ENCODE peak calls at places on chromosome 16, in nine cellular contexts. D is activated T-cell treated with anti-CD3 and anti-CD28 coated beads, Interleukin-2, amount 50 U/mL, for 72 hours; I is progenitor cell of endocrine pancreas; G is activated CD8-positive, alpha-beta memory T cell treated with anti-CD3 and anti-CD28 coated beads for 4 hours; M is RCC 7860; H is NCI-H510A treated with DMSO at 0.1 percent for 48 hours; O is amygdala; W is RPMI7951; T is HT-29. K is an unnamed sample.

GRCh38 chr16:49527621-49528020 is 154.0 kb downstream of the C16orf78 start:
- DNase-seq in D (no peak), I (no peak), G (no peak), M (no peak), H (no peak), O (no peak), W (no peak), T (no peak), K (no peak)

GRCh38 chr16:48818257-48818656 is 208.3 kb upstream of the N4BP1 start:
- DNase-seq in D (no peak), I (no peak), G (no peak), M (no peak), H (no peak), O (no peak), W (no peak), T (no peak), K (no peak)

GRCh38 chr16:57598437-57598836 is 30.0 kb upstream of the ADGRG1 start:
- DNase-seq in D (no peak), I (no peak), G (no peak), M (no peak), H (no peak), O (no peak), W (no peak), T (no peak), K (no peak)

GRCh38 chr16:3023415-3023668 is 400 bp downstream of the HCFC1R1 start:
- DNase-seq in D (no peak), I (no peak), G (no peak), M (peak), H (no peak), O (no peak), W (peak), T (peak), K (peak)

GRCh38 chr16:24309222-24309905 is 53.2 kb downstream of the CACNG3 start:
- DNase-seq in D (peak), I (no peak), G (no peak), M (peak), H (no peak), O (no peak), W (peak), T (peak), K (no peak)

GRCh38 chr16:87527055-87527724 is 34.4 kb upstream of the ZCCHC14 start:
- DNase-seq in D (no peak), I (no peak), G (no peak), M (no peak), H (no peak), O (no peak), W (no peak), T (no peak), K (no peak)

GRCh38 chr16:57955572-57955971 is 15.4 kb downstream of the CNGB1 start:
- DNase-seq in D (no peak), I (no peak), G (no peak), M (peak), H (peak), O (no peak), W (peak), T (peak), K (no peak)

GRCh38 chr16:53257001-53257400 is 177.3 kb upstream of the RBL2 start:
- DNase-seq in D (no peak), I (no peak), G (no peak), M (peak), H (no peak), O (no peak), W (peak), T (no peak), K (no peak)

GRCh38 chr16:69182730-69183416 is 4.1 kb upstream of the SNTB2 start:
- DNase-seq in D (no peak), I (no peak), G (no peak), M (no peak), H (peak), O (no peak), W (no peak), T (no peak), K (no peak)

GRCh38 chr16:83851473-83851872 is 43.7 kb downstream of the HSBP1 start:
- DNase-seq in D (no peak), I (no peak), G (no peak), M (no peak), H (no peak), O (no peak), W (no peak), T (no peak), K (no peak)

GRCh38 chr16:67943256-67943618 is 683 bp downstream of the LCAT start:
- DNase-seq in D (no peak), I (no peak), G (no peak), M (no peak), H (no peak), O (no peak), W (no peak), T (no peak), K (no peak)

GRCh38 chr16:7372095-7372494 is 39.5 kb downstream of the RBFOX1 start:
- DNase-seq in D (no peak), I (no peak), G (no peak), M (no peak), H (no peak), O (no peak), W (no peak), T (no peak), K (no peak)

GRCh38 chr16:4798456-4798855 is 3.3 kb downstream of the SMIM22 start:
- DNase-seq in D (no peak), I (no peak), G (no peak), M (no peak), H (no peak), O (no peak), W (no peak), T (no peak), K (no peak)